ENCODE peak calls at places on chromosomes 3 and 15, in four cellular contexts. C, O, Q and N are unnamed samples.

GRCh38 chr3:52194541-52195296 is 3.2 kb upstream of the ALAS1 start:
- DNase-seq in C (no peak), O (no peak), Q (no peak), N (no peak)

GRCh38 chr3:175295248-175296000 is 436.3 kb downstream of the NAALADL2 start:
- DNase-seq in C (no peak), O (no peak), Q (no peak), N (no peak)

GRCh38 chr15:80988148-80988796 is 1.3 kb downstream of the MESD start:
- DNase-seq in C (no peak), O (no peak), Q (no peak), N (no peak)

GRCh38 chr3:82259994-82260393 is 498.5 kb upstream of the GBE1 start:
- DNase-seq in C (no peak), O (no peak), Q (no peak), N (no peak)

GRCh38 chr15:48336940-48337339 is 5.7 kb downstream of the DUT start:
- DNase-seq in C (no peak), O (no peak), Q (no peak), N (no peak)

GRCh38 chr15:43285609-43286037 is 18.9 kb upstream of the TGM5 start:
- DNase-seq in C (peak), O (peak), Q (no peak), N (peak)

GRCh38 chr3:162287600-162287999 is 791.0 kb downstream of the OTOL1 start:
- DNase-seq in C (no peak), O (no peak), Q (no peak), N (no peak)

GRCh38 chr3:49266410-49267170 is 10.4 kb downstream of the C3orf62 start:
- DNase-seq in C (no peak), O (no peak), Q (no peak), N (no peak)

GRCh38 chr15:54206586-54207321 is 228.5 kb downstream of the UNC13C start:
- DNase-seq in C (no peak), O (no peak), Q (no peak), N (no peak)

GRCh38 chr3:154904328-154904727 is 175.8 kb upstream of the MME start:
- DNase-seq in C (no peak), O (peak), Q (no peak), N (no peak)

GRCh38 chr15:101258238-101259144 is 6.6 kb upstream of the CHSY1 start:
- DNase-seq in C (peak), O (peak), Q (no peak), N (no peak)

GRCh38 chr3:49805367-49805782 is 2.3 kb downstream of the INKA1 start:
- DNase-seq in C (no peak), O (no peak), Q (peak), N (no peak)